ENCODE peak calls at places on chromosomes 5 and 9, in six cellular contexts. H, P, T, F, Q and Y are unnamed samples.

GRCh38 chr5:157252741-157253465 is 13.0 kb upstream of the CYFIP2 start:
- DNase-seq in H (no peak), P (no peak), T (no peak), F (peak), Q (peak), Y (no peak)

GRCh38 chr5:17217421-17218352 is at the start of gene BASP1:
- DNase-seq in H (peak), P (peak), T (peak), F (peak), Q (peak), Y (no peak)

GRCh38 chr5:69217154-69217731 is 17.4 kb upstream of the CDK7 start:
- DNase-seq in H (no peak), P (peak), T (no peak), F (no peak), Q (no peak), Y (no peak)

GRCh38 chr9:123063172-123063508 is 29.7 kb downstream of the GPR21 start:
- DNase-seq in H (no peak), P (no peak), T (no peak), F (peak), Q (peak), Y (no peak)

GRCh38 chr5:74042559-74043357 is 416.8 kb downstream of the ARHGEF28 start:
- DNase-seq in H (no peak), P (no peak), T (peak), F (peak), Q (peak), Y (no peak)

GRCh38 chr5:181142054-181142453 is 5.3 kb upstream of the OR2V2 start:
- DNase-seq in H (no peak), P (no peak), T (no peak), F (no peak), Q (no peak), Y (no peak)

GRCh38 chr5:147084702-147085101 is 150.1 kb upstream of the STK32A start:
- DNase-seq in H (no peak), P (peak), T (no peak), F (no peak), Q (no peak), Y (no peak)

GRCh38 chr5:145441228-145441627 is 393.9 kb downstream of the PRELID2 start:
- DNase-seq in H (no peak), P (no peak), T (no peak), F (no peak), Q (no peak), Y (no peak)

GRCh38 chr5:103706939-103707682 is 144.5 kb upstream of the NUDT12 start:
- DNase-seq in H (no peak), P (no peak), T (no peak), F (peak), Q (no peak), Y (no peak)

GRCh38 chr9:5899292-5899691 is 8.6 kb downstream of the MLANA start:
- DNase-seq in H (no peak), P (no peak), T (peak), F (peak), Q (no peak), Y (no peak)

GRCh38 chr9:103721056-103721455 is 373.1 kb upstream of the SMC2 start:
- DNase-seq in H (no peak), P (no peak), T (no peak), F (no peak), Q (no peak), Y (no peak)

GRCh38 chr5:171946382-171946781 is 60.1 kb downstream of the FBXW11 start:
- DNase-seq in H (no peak), P (no peak), T (peak), F (no peak), Q (no peak), Y (no peak)

GRCh38 chr9:7388755-7389154 is 410.8 kb downstream of the DMAC1 start:
- DNase-seq in H (no peak), P (no peak), T (no peak), F (no peak), Q (no peak), Y (no peak)

GRCh38 chr5:57839447-57839846 is 356.8 kb upstream of the ACTBL2 start:
- DNase-seq in H (no peak), P (no peak), T (no peak), F (no peak), Q (no peak), Y (no peak)
- H2AK5ac ChIP-seq in H (no peak), P (no peak), T (no peak), F (peak), Q (peak), Y (no peak)

GRCh38 chr9:129337287-129338140 is 159.5 kb upstream of the IER5L start:
- DNase-seq in H (no peak), P (no peak), T (no peak), F (no peak), Q (no peak), Y (no peak)
- H2AK5ac ChIP-seq in H (no peak), P (peak), T (peak), F (peak), Q (peak), Y (peak)

GRCh38 chr5:4781312-4781711 is 358.8 kb upstream of the ADAMTS16 start:
- DNase-seq in H (no peak), P (no peak), T (no peak), F (no peak), Q (no peak), Y (no peak)
- H2AK5ac ChIP-seq in H (no peak), P (no peak), T (no peak), F (no peak), Q (no peak), Y (no peak)

DNA sequence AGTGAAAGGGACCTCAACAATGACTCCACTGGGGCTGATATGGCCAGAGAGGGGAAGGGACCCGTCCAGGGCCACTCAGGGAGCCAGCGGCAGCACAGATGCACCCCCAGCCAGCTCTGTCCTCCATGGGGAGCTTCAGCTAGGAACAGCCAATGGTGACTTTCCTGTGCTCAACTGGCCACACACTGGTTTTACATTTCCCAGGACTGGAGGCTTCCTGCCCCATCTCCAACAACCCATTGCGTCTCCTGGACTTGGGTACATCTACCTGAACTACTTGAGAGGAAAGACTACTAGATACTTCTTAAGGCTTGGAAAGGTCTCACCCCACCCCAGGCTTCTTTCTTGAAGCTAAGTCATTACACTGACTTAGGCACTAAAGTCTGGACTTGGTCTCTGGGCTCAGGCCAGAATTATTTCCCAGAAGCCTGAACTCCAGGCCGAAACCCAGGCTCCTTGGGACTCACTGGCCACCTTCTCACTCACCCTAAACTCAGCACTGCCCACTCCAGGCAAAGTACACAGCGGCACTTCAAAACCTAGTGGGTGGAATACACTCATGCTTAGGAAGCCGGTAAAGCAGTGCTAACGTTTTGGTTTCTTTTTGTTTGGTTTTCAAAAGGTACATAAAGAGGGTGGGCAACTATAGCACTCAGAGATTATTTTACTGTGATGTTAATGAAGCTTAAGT is 1.6 kb downstream of the IGFBPL1 start:
- DNase-seq in H (no peak), P (no peak), T (no peak), F (no peak), Q (no peak), Y (no peak)
- H2AK5ac ChIP-seq in H (no peak), P (no peak), T (no peak), F (no peak), Q (no peak), Y (no peak)

GRCh38 chr9:87580941-87581438 is 83.3 kb downstream of the DAPK1 start:
- DNase-seq in H (no peak), P (no peak), T (no peak), F (no peak), Q (no peak), Y (no peak)

GRCh38 chr9:87581949-87582637 is 84.4 kb downstream of the DAPK1 start:
- DNase-seq in H (no peak), P (no peak), T (no peak), F (no peak), Q (no peak), Y (no peak)

GRCh38 chr9:87578625-87579024 is 81.0 kb downstream of the DAPK1 start:
- DNase-seq in H (no peak), P (no peak), T (peak), F (peak), Q (no peak), Y (no peak)

GRCh38 chr9:87579761-87580626 is 82.3 kb downstream of the DAPK1 start:
- DNase-seq in H (no peak), P (no peak), T (no peak), F (peak), Q (no peak), Y (no peak)

GRCh38 chr9:87581513-87581912 is 83.8 kb downstream of the DAPK1 start:
- DNase-seq in H (no peak), P (no peak), T (no peak), F (peak), Q (no peak), Y (no peak)
- H2AK5ac ChIP-seq in H (no peak), P (no peak), T (no peak), F (no peak), Q (no peak), Y (no peak)

DNA sequence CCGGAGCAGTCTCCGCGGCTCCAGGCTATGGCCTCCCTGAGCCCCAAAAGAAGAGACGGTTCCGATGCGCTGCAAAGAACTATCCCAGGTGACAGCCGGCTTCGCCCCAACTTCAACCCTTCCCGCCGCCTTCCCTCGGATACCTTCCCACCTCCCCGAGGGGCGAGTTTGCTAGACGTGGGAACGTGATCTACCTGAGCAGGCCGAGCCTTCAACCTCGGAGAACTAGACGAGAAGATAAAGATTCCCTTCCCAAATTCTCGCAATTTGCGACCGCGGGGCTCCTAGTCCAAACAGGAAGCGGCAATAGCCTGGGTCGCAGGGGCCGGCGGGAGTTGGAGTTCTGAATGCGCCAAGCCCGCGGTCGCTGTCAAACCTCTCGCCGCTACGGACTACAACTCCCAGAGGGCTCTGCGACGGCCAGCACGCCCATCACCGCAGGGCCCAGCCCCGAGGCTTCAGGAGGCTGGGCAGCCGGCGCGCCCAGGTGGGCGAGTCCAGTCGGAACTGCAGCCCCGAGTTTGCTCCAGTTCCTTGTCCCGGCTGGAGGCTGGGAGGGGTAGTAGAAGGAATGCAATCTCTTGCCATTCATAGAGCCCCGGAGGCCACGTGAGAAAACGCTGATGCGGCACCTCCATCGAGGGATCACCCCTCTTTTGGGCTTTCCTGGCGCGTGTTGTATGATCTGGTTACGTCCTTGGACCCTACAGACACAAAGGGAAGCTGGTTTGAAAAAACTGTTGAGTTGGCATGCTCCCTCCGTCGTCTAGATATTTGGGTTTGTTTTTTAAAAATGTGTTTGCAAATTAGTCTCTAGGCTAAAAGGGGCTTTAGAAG is at the start of gene SLC38A9:
- DNase-seq in H (peak), P (peak), T (peak), F (peak), Q (peak), Y (peak)
- H2AK5ac ChIP-seq in H (no peak), P (no peak), T (no peak), F (no peak), Q (peak), Y (no peak)

GRCh38 chr5:149442563-149443182 is 63.6 kb upstream of the IL17B start:
- DNase-seq in H (peak), P (peak), T (peak), F (peak), Q (peak), Y (peak)
- H2AK5ac ChIP-seq in H (no peak), P (no peak), T (no peak), F (no peak), Q (peak), Y (peak)

GRCh38 chr9:126514037-126514821 is 99.5 kb upstream of the LMX1B start:
- DNase-seq in H (peak), P (peak), T (peak), F (peak), Q (peak), Y (peak)
- H2AK5ac ChIP-seq in H (no peak), P (peak), T (no peak), F (no peak), Q (no peak), Y (no peak)

GRCh38 chr9:92975452-92975770 is 28.1 kb downstream of the FGD3 start:
- DNase-seq in H (no peak), P (no peak), T (no peak), F (no peak), Q (no peak), Y (no peak)

GRCh38 chr9:92973700-92974099 is 26.4 kb downstream of the FGD3 start:
- DNase-seq in H (no peak), P (no peak), T (no peak), F (no peak), Q (no peak), Y (peak)

GRCh38 chr9:92976436-92976835 is 29.1 kb downstream of the FGD3 start:
- DNase-seq in H (no peak), P (no peak), T (no peak), F (no peak), Q (no peak), Y (no peak)

GRCh38 chr9:92974696-92975451 is 27.6 kb downstream of the FGD3 start:
- DNase-seq in H (no peak), P (no peak), T (no peak), F (no peak), Q (no peak), Y (no peak)

GRCh38 chr9:92974161-92974661 is 26.9 kb downstream of the FGD3 start:
- DNase-seq in H (no peak), P (no peak), T (no peak), F (no peak), Q (no peak), Y (no peak)
- H2AK5ac ChIP-seq in H (no peak), P (no peak), T (no peak), F (no peak), Q (no peak), Y (no peak)

GRCh38 chr9:127989094-127989493 is 8.3 kb upstream of the EEIG1 start:
- DNase-seq in H (no peak), P (no peak), T (no peak), F (no peak), Q (no peak), Y (no peak)

GRCh38 chr9:127991017-127991756 is 10.4 kb upstream of the EEIG1 start:
- DNase-seq in H (no peak), P (no peak), T (no peak), F (no peak), Q (no peak), Y (no peak)

GRCh38 chr9:127990539-127990938 is 9.8 kb upstream of the EEIG1 start:
- DNase-seq in H (no peak), P (no peak), T (no peak), F (no peak), Q (no peak), Y (no peak)

GRCh38 chr9:127993721-127994120 is 12.9 kb upstream of the EEIG1 start:
- DNase-seq in H (no peak), P (no peak), T (no peak), F (no peak), Q (no peak), Y (no peak)

DNA sequence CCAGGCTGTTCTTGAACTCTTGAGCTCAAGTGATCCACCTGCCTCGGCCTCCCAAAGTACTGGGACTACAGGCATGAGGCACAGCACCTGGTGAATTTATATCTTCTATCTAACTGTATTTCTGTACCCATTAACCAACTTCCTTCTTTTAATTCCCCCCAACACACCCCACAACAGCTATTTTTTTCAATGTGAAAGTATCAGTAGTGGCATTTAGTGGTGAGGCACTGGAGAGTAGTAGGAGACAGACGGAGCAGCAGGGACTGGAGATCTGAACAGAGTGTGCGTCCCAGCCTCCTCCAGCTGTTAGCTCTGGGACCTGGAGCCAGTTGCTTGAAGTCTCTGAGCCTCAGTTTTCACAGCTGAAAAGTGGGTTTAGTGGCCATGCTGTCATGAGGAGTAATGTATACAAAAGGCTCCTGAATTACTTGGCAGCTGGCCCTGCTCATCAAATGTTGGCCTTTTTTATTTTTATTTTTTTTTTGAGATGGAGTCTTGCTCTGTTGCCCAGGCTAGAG is 11.0 kb upstream of the EEIG1 start:
- DNase-seq in H (no peak), P (no peak), T (no peak), F (no peak), Q (no peak), Y (no peak)
- H2AK5ac ChIP-seq in H (no peak), P (no peak), T (no peak), F (no peak), Q (no peak), Y (no peak)